ENCODE peak calls at places on chromosome 3, in six cellular contexts. W, C, S, A, H and O are unnamed samples.

GRCh38 chr3:127820221-127820870 is 2.0 kb downstream of the MGLL start:
- DNase-seq in W (no peak), C (no peak), S (no peak), A (no peak), H (no peak), O (no peak)

GRCh38 chr3:138468886-138469285 is 34.5 kb downstream of the ESYT3 start:
- DNase-seq in W (no peak), C (no peak), S (no peak), A (no peak), H (no peak), O (peak; percentile 46)

GRCh38 chr3:178677961-178678360 is 141.7 kb downstream of the KCNMB2 start:
- DNase-seq in W (no peak), C (no peak), S (no peak), A (no peak), H (no peak), O (no peak)

GRCh38 chr3:118292841-118293240 is 741.8 kb downstream of the IGSF11 start:
- DNase-seq in W (no peak), C (no peak), S (no peak), A (no peak), H (no peak), O (no peak)

GRCh38 chr3:186259612-186260383 is 102.2 kb downstream of the DGKG start:
- DNase-seq in W (peak; percentile 36), C (peak; percentile 49), S (no peak), A (peak; percentile 86), H (peak; percentile 84), O (peak; percentile 5)

GRCh38 chr3:138051946-138052802 is 42.2 kb downstream of the CLDN18 start:
- DNase-seq in W (no peak), C (no peak), S (no peak), A (peak; percentile 79), H (peak; percentile 65), O (no peak)

GRCh38 chr3:113287818-113288648 is 76.7 kb downstream of the BOC start:
- DNase-seq in W (no peak), C (peak; percentile 25), S (no peak), A (peak; percentile 75), H (peak; percentile 71), O (peak; percentile 31)

GRCh38 chr3:159635047-159635641 is 353.5 kb upstream of the IL12A start:
- DNase-seq in W (no peak), C (no peak), S (no peak), A (no peak), H (no peak), O (no peak)

GRCh38 chr3:50600141-50600753 is 11.3 kb downstream of the CISH start:
- DNase-seq in W (no peak), C (no peak), S (no peak), A (no peak), H (peak; percentile 14), O (no peak)

GRCh38 chr3:105431171-105431570 is 64.5 kb downstream of the ALCAM start:
- DNase-seq in W (no peak), C (no peak), S (no peak), A (no peak), H (no peak), O (no peak)

GRCh38 chr3:125052671-125053303 is 3.0 kb downstream of the HEG1 start:
- DNase-seq in W (no peak), C (no peak), S (no peak), A (no peak), H (no peak), O (peak; percentile 73)

GRCh38 chr3:189903562-189904250 is 217.0 kb downstream of the P3H2 start:
- DNase-seq in W (no peak), C (no peak), S (no peak), A (no peak), H (no peak), O (no peak)

GRCh38 chr3:104547040-104547439 is 819.7 kb upstream of the ALCAM start:
- DNase-seq in W (no peak), C (no peak), S (no peak), A (no peak), H (no peak), O (no peak)

DNA sequence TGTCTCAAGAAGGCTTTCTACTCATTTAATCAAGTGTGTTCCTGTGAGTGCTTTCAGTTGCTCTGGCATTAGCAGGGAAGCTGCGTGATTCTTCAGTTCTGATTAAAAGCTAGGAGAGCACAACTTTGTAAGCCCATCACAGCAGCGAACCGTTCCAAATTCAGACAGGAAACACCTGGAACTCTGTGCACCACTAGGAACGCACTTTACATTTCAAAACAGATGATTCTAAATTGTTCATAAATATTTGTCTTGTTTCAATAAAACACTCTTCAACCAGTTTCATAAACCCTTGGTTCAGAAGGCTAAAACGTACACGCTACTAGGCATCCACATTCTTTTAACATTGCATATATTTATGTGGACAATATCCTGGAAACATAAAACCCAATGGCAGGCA is 112.6 kb downstream of the PDZRN3 start:
- DNase-seq in W (no peak), C (no peak), S (no peak), A (no peak), H (no peak), O (no peak)
- H3K4me3 ChIP-seq in W (no peak overlapping the region), C (no peak overlapping the region), S (peak overlapping the region; percentile 49), A (no peak overlapping the region), H (no peak overlapping the region), O (no peak overlapping the region)

GRCh38 chr3:133824961-133825485 is 19.4 kb downstream of the SRPRB start:
- DNase-seq in W (no peak), C (no peak), S (no peak), A (no peak), H (no peak), O (no peak)

GRCh38 chr3:133820889-133821675 is 15.5 kb downstream of the SRPRB start:
- DNase-seq in W (no peak), C (no peak), S (no peak), A (no peak), H (no peak), O (no peak)

GRCh38 chr3:133825969-133826727 is 20.5 kb downstream of the SRPRB start:
- DNase-seq in W (no peak), C (no peak), S (no peak), A (no peak), H (no peak), O (no peak)

GRCh38 chr3:133820129-133820528 is 14.5 kb downstream of the SRPRB start:
- DNase-seq in W (peak; percentile 38), C (no peak), S (no peak), A (no peak), H (no peak), O (no peak)

DNA sequence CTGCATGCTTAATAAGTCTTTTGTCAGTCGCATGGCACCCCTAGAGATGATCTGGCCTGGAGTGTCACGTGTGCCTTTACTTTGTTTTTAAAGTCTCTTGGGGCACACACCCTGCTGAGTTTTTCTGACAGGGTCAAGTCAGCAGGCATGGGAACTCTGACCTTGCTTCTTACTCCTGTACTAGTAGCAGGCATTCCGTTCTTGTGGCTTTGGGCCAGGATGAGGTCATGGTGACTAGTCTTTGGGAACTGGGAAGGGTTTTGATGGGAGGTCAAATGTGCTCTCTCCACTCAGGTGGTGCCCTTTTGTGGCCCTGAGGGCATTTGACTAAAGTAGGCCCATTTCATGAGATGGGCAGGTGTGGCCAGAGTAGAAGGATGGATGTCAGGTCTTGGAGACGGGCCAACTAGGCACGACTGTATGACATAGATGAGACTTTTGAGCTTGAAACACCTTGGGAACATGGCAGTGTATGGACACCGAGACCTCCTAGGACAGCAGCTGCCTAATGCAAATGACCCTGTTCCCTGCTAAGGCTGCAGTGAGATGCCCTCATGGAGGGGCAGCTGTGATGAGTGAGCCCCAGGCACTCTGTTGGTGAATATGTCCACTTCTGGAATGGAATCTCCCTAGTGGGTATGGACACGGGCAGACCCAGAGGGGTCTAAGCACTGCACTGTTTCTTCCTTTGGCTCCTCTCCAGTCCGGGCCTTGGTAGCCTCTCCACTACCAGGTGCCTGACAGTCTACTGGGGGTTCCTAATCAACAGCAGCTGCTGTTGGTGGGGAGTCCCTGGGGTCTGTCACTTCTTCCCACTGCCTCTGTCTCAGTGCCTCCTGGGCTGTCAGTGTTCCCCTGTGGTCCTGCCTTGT is 16.4 kb downstream of the SRPRB start:
- DNase-seq in W (no peak), C (no peak), S (no peak), A (peak; percentile 39), H (peak; percentile 80), O (peak; percentile 10)
- TF ChIP-seq CTCF in W (no peak), C (no peak), S (no peak), A (no peak), H (no peak), O (peak; percentile 22)

GRCh38 chr3:14404396-14405119 is 2.2 kb downstream of the SLC6A6 start:
- DNase-seq in W (no peak), C (no peak), S (no peak), A (no peak), H (peak; percentile 84), O (no peak)

GRCh38 chr3:14406336-14406735 is 3.9 kb downstream of the SLC6A6 start:
- DNase-seq in W (no peak), C (no peak), S (no peak), A (no peak), H (no peak), O (no peak)

GRCh38 chr3:14406762-14407161 is 4.4 kb downstream of the SLC6A6 start:
- DNase-seq in W (no peak), C (no peak), S (no peak), A (no peak), H (no peak), O (no peak)

GRCh38 chr3:14405886-14406238 is 3.5 kb downstream of the SLC6A6 start:
- DNase-seq in W (peak; percentile 46), C (no peak), S (no peak), A (no peak), H (peak; percentile 65), O (no peak)

GRCh38 chr3:14405120-14405885 is 2.9 kb downstream of the SLC6A6 start:
- DNase-seq in W (no peak), C (no peak), S (no peak), A (no peak), H (peak; percentile 52), O (no peak)
- H3K4me3 ChIP-seq in W (peak overlapping the region; percentile 81), C (no peak overlapping the region), S (peak overlapping the region; percentile 82), A (no peak overlapping the region), H (no peak overlapping the region), O (peak overlapping the region; percentile 94)

GRCh38 chr3:155325263-155325835 is 31.9 kb upstream of the STRIT1 start:
- DNase-seq in W (no peak), C (no peak), S (no peak), A (no peak), H (peak; percentile 5), O (no peak)
- TF ChIP-seq CTCF in W (no peak), C (no peak), S (no peak), A (no peak), H (no peak), O (peak; percentile 26)